ENCODE peak calls at places on chromosomes 2 and 18, in five cellular contexts. N, A, I, F and H are unnamed samples.

GRCh38 chr18:11154369-11154982 is 5.1 kb upstream of the PIEZO2 start:
- DNase-seq in N (peak; percentile 56), I (peak; percentile 54), F (peak; percentile 62), A (no peak), H (no peak)

GRCh38 chr2:223047260-223047761 is 4.7 kb upstream of the KCNE4 start:
- DNase-seq in F (peak; percentile 68), A (no peak), I (no peak), N (no peak), H (no peak)

GRCh38 chr2:67259581-67260347 is 137.4 kb upstream of the ETAA1 start:
- DNase-seq in F (peak; percentile 33), N (no peak), I (peak; percentile 86), A (no peak), H (no peak)

GRCh38 chr2:89833116-89833779 is 1141.8 kb downstream of the RPIA start:
- DNase-seq in F (peak; percentile 25), A (no peak), I (no peak), N (peak; percentile 32), H (no peak)

GRCh38 chr2:28662044-28662443 is 89.6 kb upstream of the PPP1CB start:
- DNase-seq in A (no peak), I (peak; percentile 95), F (peak; percentile 61), N (no peak), H (no peak)

GRCh38 chr2:20424300-20425290 is 22.3 kb upstream of the RHOB start:
- DNase-seq in I (peak; percentile 46), F (no peak), N (peak; percentile 94), A (peak; percentile 42), H (peak; percentile 50)

GRCh38 chr2:207819839-207820784 is 50.4 kb upstream of the FZD5 start:
- DNase-seq in F (peak; percentile 89), A (no peak), N (no peak), I (peak; percentile 72), H (peak; percentile 73)

GRCh38 chr2:177242136-177242987 is 22.2 kb downstream of the NFE2L2 start:
- DNase-seq in N (no peak), I (peak; percentile 92), A (no peak), F (peak; percentile 77), H (no peak)

GRCh38 chr2:239312741-239313246 is 88.0 kb downstream of the HDAC4 start:
- DNase-seq in A (no peak), F (no peak), I (no peak), N (no peak), H (peak; percentile 41)

GRCh38 chr18:10139783-10140410 is 226.1 kb downstream of the VAPA start:
- DNase-seq in F (peak; percentile 49), N (peak; percentile 11), A (no peak), I (peak; percentile 49), H (no peak)

GRCh38 chr2:124778076-124778475 is 753.0 kb downstream of the CNTNAP5 start:
- DNase-seq in I (peak; percentile 27), A (no peak), F (no peak), N (peak; percentile 9), H (no peak)

GRCh38 chr2:54866868-54867267 is 143.4 kb downstream of the EML6 start:
- DNase-seq in F (no peak), A (no peak), I (no peak), N (peak; percentile 68), H (no peak)

GRCh38 chr2:169761970-169762292 is 28.3 kb downstream of the KLHL23 start:
- DNase-seq in N (no peak), A (no peak), I (peak; percentile 17), F (no peak), H (no peak)

GRCh38 chr18:68417826-68418225 is 297.1 kb downstream of the TMX3 start:
- DNase-seq in I (no peak), F (no peak), A (no peak), N (no peak), H (no peak)

GRCh38 chr2:4258563-4258962 is 555.2 kb downstream of the DCDC2C start:
- DNase-seq in N (no peak), A (no peak), F (peak; percentile 23), I (peak; percentile 51), H (no peak)

GRCh38 chr18:28075501-28075900 is 101.4 kb downstream of the CDH2 start:
- DNase-seq in N (no peak), A (no peak), F (no peak), I (peak; percentile 38), H (no peak)

GRCh38 chr2:234593636-234594035 is 96.8 kb upstream of the ARL4C start:
- DNase-seq in F (no peak), I (no peak), N (no peak), A (no peak), H (no peak)

GRCh38 chr2:241617431-241618154 is 19.4 kb downstream of the THAP4 start:
- DNase-seq in A (no peak), I (no peak), F (peak; percentile 43), N (no peak), H (no peak)

GRCh38 chr2:241615041-241615440 is 21.9 kb downstream of the THAP4 start:
- DNase-seq in I (no peak), F (no peak), N (no peak), A (no peak), H (no peak)

GRCh38 chr2:241615522-241616052 is 21.4 kb downstream of the THAP4 start:
- DNase-seq in N (no peak), F (no peak), I (no peak), A (no peak), H (no peak)

GRCh38 chr2:241618296-241618805 is 18.6 kb downstream of the THAP4 start:
- DNase-seq in A (no peak), I (no peak), F (no peak), N (no peak), H (no peak)

DNA sequence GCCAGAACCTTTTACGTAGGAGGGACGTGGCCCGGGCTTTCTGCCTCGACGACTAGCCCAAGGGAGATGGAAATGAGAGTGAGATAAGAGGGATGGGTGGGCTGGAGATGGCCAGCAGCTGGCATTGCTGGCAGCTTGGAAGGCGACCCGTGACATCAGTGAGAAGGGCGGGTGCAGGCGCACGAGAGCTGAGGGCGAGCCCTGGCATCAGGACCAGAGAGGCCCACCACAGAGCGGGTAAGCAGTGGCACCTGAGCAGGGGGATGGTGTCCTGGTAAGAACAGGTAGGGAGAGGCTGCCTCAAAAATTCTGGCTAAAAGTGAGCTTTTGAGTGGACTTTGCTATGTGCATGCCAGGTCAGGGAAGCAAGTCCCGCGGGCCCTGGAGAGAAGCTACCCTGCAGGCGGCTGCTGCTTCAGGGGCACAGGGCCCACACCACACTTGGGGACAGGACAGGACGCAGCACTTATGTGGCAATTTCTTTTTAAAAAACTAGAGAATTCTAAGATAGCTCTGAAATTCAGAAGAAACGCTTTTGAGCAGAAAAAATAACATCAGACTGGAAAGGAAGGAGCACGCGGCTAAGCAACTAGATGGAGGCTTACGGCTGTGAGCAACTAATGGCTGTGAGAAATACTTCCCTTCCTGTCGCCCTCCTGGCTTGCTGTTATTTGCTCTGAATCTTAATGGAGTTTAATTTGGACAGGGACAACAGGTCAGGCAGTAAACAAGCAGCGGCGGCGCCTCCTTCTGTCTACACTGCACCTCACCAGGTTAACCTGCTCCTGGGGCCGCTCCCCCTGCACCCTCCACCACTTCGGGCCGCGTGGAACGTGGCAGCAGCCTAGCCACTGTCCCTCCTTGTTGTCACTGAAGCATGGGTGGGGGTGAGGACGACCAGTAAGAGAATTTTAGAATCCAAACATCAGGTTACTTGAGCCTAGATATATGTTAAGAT is 20.5 kb downstream of the THAP4 start:
- DNase-seq in I (no peak), N (no peak), F (no peak), A (no peak), H (no peak)
- TF ChIP-seq CTCF in I (no peak), N (no peak), F (no peak), A (no peak), H (peak; percentile 12)

GRCh38 chr18:13217971-13218375 is 587 bp upstream of the LDLRAD4 start:
- DNase-seq in F (no peak), A (no peak), N (no peak), I (no peak), H (peak; percentile 71)

GRCh38 chr18:13219576-13219975 is 1.0 kb downstream of the LDLRAD4 start:
- DNase-seq in A (no peak), N (no peak), I (no peak), F (no peak), H (no peak)

GRCh38 chr18:13219012-13219396 is 444 bp downstream of the LDLRAD4 start:
- DNase-seq in F (no peak), I (no peak), A (no peak), N (no peak), H (no peak)

GRCh38 chr18:13217466-13217961 is 1.0 kb upstream of the LDLRAD4 start:
- DNase-seq in F (peak; percentile 71), A (peak; percentile 69), N (peak; percentile 43), I (no peak), H (peak; percentile 76)

GRCh38 chr18:13218376-13219011 is at the start of gene LDLRAD4:
- DNase-seq in A (no peak), F (peak; percentile 55), N (peak; percentile 18), I (no peak), H (peak; percentile 58)
- H3K4me3 ChIP-seq in A (peak within 1 kb of the TSS; percentile 93), F (peak within 1 kb of the TSS; percentile 77), N (no peak within 1 kb of the TSS), I (peak within 1 kb of the TSS; percentile 49), H (peak within 1 kb of the TSS; percentile 81)

GRCh38 chr2:235966396-235966795 is 201.8 kb downstream of the GBX2 start:
- DNase-seq in I (no peak), F (no peak), A (no peak), N (peak; percentile 95), H (no peak)
- TF ChIP-seq CTCF in I (peak; percentile 14), F (no peak), A (no peak), N (peak; percentile 44), H (no peak)

GRCh38 chr2:8836979-8837794 is at the start of gene KIDINS220:
- DNase-seq in I (peak; percentile 86), F (peak; percentile 95), A (peak; percentile 88), N (peak; percentile 90), H (peak; percentile 88)

GRCh38 chr2:8837795-8838140 is 355 bp upstream of the KIDINS220 start:
- DNase-seq in F (no peak), I (no peak), A (no peak), N (no peak), H (no peak)

GRCh38 chr2:8839189-8839965 is 2.0 kb upstream of the KIDINS220 start:
- DNase-seq in N (no peak), A (no peak), F (no peak), I (no peak), H (no peak)

GRCh38 chr2:8833863-8834262 is 3.5 kb downstream of the KIDINS220 start:
- DNase-seq in A (no peak), F (no peak), I (no peak), N (no peak), H (no peak)
- H3K4me3 ChIP-seq in A (no peak overlapping the region), F (no peak overlapping the region), I (no peak overlapping the region), N (no peak overlapping the region), H (no peak overlapping the region)

GRCh38 chr2:117771969-117772630 is 42.4 kb upstream of the DDX18 start:
- DNase-seq in N (peak; percentile 39), I (peak; percentile 64), F (peak; percentile 63), A (no peak), H (no peak)
- TF ChIP-seq CTCF in N (peak; percentile 26), I (peak; percentile 68), F (peak; percentile 84), A (peak; percentile 54), H (peak; percentile 52)

DNA sequence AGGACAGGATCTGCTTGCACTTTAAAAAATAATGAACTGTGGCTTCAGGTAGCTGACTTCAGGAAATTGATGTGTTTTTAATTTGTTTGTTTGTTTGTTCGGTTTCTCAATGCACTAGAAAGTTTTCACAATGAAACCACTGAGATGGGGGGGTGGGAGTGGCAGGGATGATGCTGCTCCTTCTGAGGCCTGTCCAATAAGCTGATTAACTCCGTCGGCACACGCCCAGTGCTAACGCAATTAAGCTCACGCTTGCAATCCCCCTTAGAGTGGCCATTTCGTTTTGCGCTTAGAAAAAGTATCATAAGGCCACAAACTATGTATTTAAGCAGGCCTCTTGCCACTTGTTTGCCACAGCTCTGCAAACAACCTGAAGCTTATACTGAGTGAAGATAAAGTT is 12.5 kb upstream of the GPR39 start:
- DNase-seq in A (no peak), N (no peak), F (no peak), I (no peak), H (no peak)
- H3K4me3 ChIP-seq in A (no peak overlapping the region), N (no peak overlapping the region), F (no peak overlapping the region), I (no peak overlapping the region), H (no peak overlapping the region)

GRCh38 chr2:42457011-42457410 is 36.8 kb downstream of the KCNG3 start:
- DNase-seq in A (no peak), F (no peak), N (peak; percentile 14), I (peak; percentile 18), H (no peak)
- TF ChIP-seq CTCF in A (no peak), F (no peak), N (peak; percentile 14), I (peak; percentile 26), H (no peak)